ENCODE peak calls at places on chromosomes 12 and 14, in eight cellular contexts. G is naive thymus-derived CD4-positive, alpha-beta T cell; I is IMR-90; Z is gastrocnemius medialis; D is effector memory CD4-positive, alpha-beta T cell; S is CD4-positive, alpha-beta memory T cell; T is heart left ventricle; Q is ascending aorta. V is an unnamed sample. For H3K4me1, the result is how much of the 10 kb centered on the place peaks cover.

GRCh38 chr14:95273041-95273978 is 46.4 kb downstream of the CLMN start:
- DNase-seq in G (no peak), Q (no peak), S (no peak), Z (no peak), D (no peak), I (no peak), T (no peak), V (no peak)

GRCh38 chr14:81296263-81296923 is 75.6 kb upstream of the GTF2A1 start:
- DNase-seq in D (no peak), S (no peak), Z (no peak), Q (no peak), I (no peak), T (no peak), G (no peak), V (no peak)

GRCh38 chr12:31029916-31030562 is 43.6 kb upstream of the DDX11 start:
- DNase-seq in S (no peak), T (peak), I (no peak), G (no peak), D (no peak), Z (no peak), Q (no peak), V (no peak)

GRCh38 chr14:75048101-75048500 is 3.2 kb downstream of the MLH3 start:
- DNase-seq in G (no peak), T (no peak), S (no peak), D (no peak), Z (no peak), I (no peak), Q (no peak), V (no peak)

GRCh38 chr14:80216818-80217217 is 5.5 kb upstream of the DIO2 start:
- DNase-seq in D (no peak), T (no peak), I (peak), Z (no peak), S (no peak), G (no peak), Q (no peak), V (no peak)

GRCh38 chr12:107570721-107571120 is 114.9 kb upstream of the PWP1 start:
- DNase-seq in T (no peak), D (no peak), S (no peak), I (peak), Q (no peak), Z (no peak), G (no peak), V (no peak)

GRCh38 chr12:120866143-120866542 is 38.0 kb downstream of the SPPL3 start:
- DNase-seq in G (no peak), Q (no peak), D (no peak), Z (no peak), S (no peak), I (peak), T (no peak), V (no peak)

GRCh38 chr12:115421796-115422709 is 738.1 kb upstream of the TBX3 start:
- DNase-seq in G (no peak), T (no peak), S (no peak), D (no peak), Q (no peak), Z (no peak), I (no peak), V (no peak)

GRCh38 chr14:57060276-57060956 is 208.3 kb downstream of the EXOC5 start:
- DNase-seq in G (no peak), Q (no peak), Z (no peak), I (no peak), T (no peak), D (no peak), S (no peak), V (no peak)

DNA sequence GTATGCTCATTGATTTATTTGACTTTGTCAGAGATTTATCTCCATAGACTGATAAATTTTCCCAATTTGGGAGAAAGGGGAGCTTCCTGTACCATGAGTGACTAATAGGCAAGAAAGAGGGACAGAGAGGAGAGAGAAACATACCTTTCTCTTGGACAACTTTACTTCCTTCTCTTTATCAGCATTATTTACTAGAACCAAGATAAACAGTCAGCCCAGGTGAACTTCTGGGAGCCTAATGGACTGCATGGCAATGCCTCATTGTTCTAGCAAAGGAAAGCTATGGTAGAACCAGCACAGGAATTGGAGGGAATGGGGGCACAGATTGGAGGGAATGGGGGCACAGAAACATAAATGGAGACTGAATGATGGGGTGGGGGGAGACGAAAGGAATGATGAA is 63.4 kb upstream of the STXBP6 start:
- DNase-seq in Z (no peak), I (no peak), D (no peak), S (no peak), T (no peak), G (no peak), Q (no peak), V (no peak)
- H3K4me3 ChIP-seq in Z (no peak), I (no peak), D (no peak), S (no peak), T (no peak), G (no peak), Q (no peak), V (no peak)

GRCh38 chr12:104137175-104137901 is 672 bp downstream of the NFYB start:
- DNase-seq in G (peak), D (peak), S (peak), Q (no peak), I (peak), Z (peak), T (peak), V (peak)
- H3K4me1 ChIP-seq in G (under half), D (under half), S (under half), Q (under half), I (under half), Z (under half), T (half or more), V (under half)

GRCh38 chr12:57744194-57744776 is 554 bp upstream of the TSPAN31 start:
- DNase-seq in T (peak), I (peak), D (peak), S (peak), G (peak), Z (peak), Q (peak), V (peak)
- H3K4me3 ChIP-seq in T (peak), I (peak), D (peak), S (peak), G (peak), Z (peak), Q (peak), V (peak)

GRCh38 chr12:109239179-109239578 is 69.9 kb downstream of the FOXN4 start:
- DNase-seq in D (no peak), G (no peak), Q (no peak), I (no peak), Z (no peak), S (no peak), T (no peak), V (no peak)

GRCh38 chr12:109234012-109234411 is 75.1 kb downstream of the FOXN4 start:
- DNase-seq in S (no peak), Z (no peak), D (no peak), G (no peak), I (no peak), Q (no peak), T (no peak), V (no peak)

GRCh38 chr12:109239691-109240090 is 69.4 kb downstream of the FOXN4 start:
- DNase-seq in Z (no peak), D (no peak), S (no peak), Q (no peak), I (no peak), T (no peak), G (no peak), V (no peak)

GRCh38 chr12:109232731-109233130 is 76.4 kb downstream of the FOXN4 start:
- DNase-seq in G (no peak), T (no peak), S (no peak), Z (no peak), Q (no peak), D (no peak), I (no peak), V (no peak)

DNA sequence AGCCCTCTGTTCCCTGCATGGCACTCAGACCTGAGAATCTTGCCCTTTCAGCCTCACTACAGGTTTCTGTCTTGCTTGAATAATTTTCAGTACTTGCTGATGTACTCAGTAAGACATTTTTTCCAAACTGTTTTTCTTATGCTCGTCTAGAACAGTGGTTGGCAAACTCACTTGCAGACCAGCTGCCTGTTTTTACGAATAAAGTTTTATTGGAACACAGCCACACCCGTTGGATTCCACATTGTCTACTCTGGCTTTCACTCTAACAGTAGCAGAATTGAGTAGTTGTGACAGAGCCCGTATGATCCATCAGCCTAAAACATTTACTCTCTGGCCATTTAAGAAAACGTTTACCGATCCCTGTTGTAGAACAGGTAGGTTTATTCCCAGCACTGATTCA is 72.8 kb downstream of the FOXN4 start:
- DNase-seq in I (no peak), G (no peak), Q (no peak), D (no peak), S (no peak), Z (no peak), T (no peak), V (no peak)
- H3K4me1 ChIP-seq in I (under half), G (under half), Q (under half), D (under half), S (under half), Z (under half), T (under half), V (under half)

GRCh38 chr14:32542507-32542906 is 213.4 kb downstream of the AKAP6 start:
- DNase-seq in Z (peak), Q (no peak), S (no peak), T (peak), I (no peak), G (no peak), D (no peak), V (no peak)

GRCh38 chr14:32545109-32545857 is 216.2 kb downstream of the AKAP6 start:
- DNase-seq in Q (no peak), T (no peak), I (no peak), G (no peak), Z (no peak), S (no peak), D (no peak), V (no peak)

GRCh38 chr14:32546246-32546645 is 217.1 kb downstream of the AKAP6 start:
- DNase-seq in Q (no peak), D (no peak), G (no peak), I (no peak), S (no peak), T (no peak), Z (no peak), V (no peak)

GRCh38 chr14:32545858-32546210 is 216.7 kb downstream of the AKAP6 start:
- DNase-seq in S (no peak), G (no peak), Q (no peak), D (no peak), Z (no peak), T (no peak), I (no peak), V (no peak)
- H3K4me3 ChIP-seq in S (no peak), G (no peak), Q (no peak), D (no peak), Z (no peak), T (no peak), I (no peak), V (no peak)

DNA sequence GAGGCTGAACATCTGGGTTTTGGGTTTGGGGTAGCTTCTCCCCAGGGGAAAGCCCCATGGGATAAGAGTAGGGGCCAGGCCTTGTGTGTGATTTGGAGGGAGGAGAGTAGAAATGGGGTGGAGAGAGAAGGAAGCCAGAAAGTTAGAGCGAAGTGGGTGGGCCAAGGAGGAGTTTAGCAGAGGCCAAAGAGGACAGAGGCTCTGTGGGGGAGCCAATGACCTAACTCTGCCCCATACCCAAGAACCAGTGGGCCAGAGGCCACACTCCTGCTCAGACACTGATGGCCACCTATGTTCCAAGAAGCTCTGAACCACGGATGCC is 9.3 kb downstream of the ZNF385A start:
- DNase-seq in Z (no peak), T (peak), G (no peak), S (no peak), Q (no peak), I (no peak), D (no peak), V (no peak)
- H3K4me1 ChIP-seq in Z (half or more), T (half or more), G (under half), S (under half), Q (under half), I (under half), D (under half), V (half or more)

V was measured in upper lobe of left lung.